ENCODE peak calls at places on chromosomes 11 and 22, in seven cellular contexts. M is stomach; Y is GM12878; K is GM23248; I is effector memory CD4-positive, alpha-beta T cell; V is SK-N-MC; G is body of pancreas. R is an unnamed sample. For H3K36me3, the result is how much of the 10 kb centered on the place peaks cover.

GRCh38 chr11:134345237-134345550 is 13.4 kb downstream of the GLB1L2 start:
- DNase-seq in M (no peak), Y (no peak), K (no peak), I (no peak), V (no peak), G (no peak), R (no peak)

GRCh38 chr11:7638710-7639642 is 34.3 kb downstream of the CYB5R2 start:
- DNase-seq in M (peak), Y (no peak), K (no peak), I (no peak), V (no peak), G (no peak), R (peak)

GRCh38 chr22:42177891-42178336 is 47.3 kb upstream of the CYP2D6 start:
- DNase-seq in M (no peak), Y (no peak), K (no peak), I (no peak), V (no peak), G (no peak), R (no peak)

GRCh38 chr22:44578516-44579230 is 80.6 kb upstream of the RTL6 start:
- DNase-seq in M (no peak), Y (no peak), K (no peak), I (no peak), V (no peak), G (no peak), R (no peak)

GRCh38 chr11:57116654-57117053 is 65.1 kb upstream of the LRRC55 start:
- DNase-seq in M (peak), Y (no peak), K (peak), I (no peak), V (no peak), G (peak), R (peak)

GRCh38 chr11:125155100-125155444 is 9.5 kb upstream of the PKNOX2 start:
- DNase-seq in M (no peak), Y (no peak), K (no peak), I (no peak), V (no peak), G (no peak), R (no peak)

GRCh38 chr22:48702573-48703264 is 1125.0 kb downstream of the BRD1 start:
- DNase-seq in M (peak), Y (no peak), K (no peak), I (no peak), V (no peak), G (peak), R (no peak)

GRCh38 chr11:6219359-6219758 is 14.0 kb downstream of the C11orf42 start:
- DNase-seq in M (no peak), Y (no peak), K (peak), I (no peak), V (no peak), G (no peak), R (no peak)

GRCh38 chr11:134266841-134267251 is 9.3 kb upstream of the GLB1L3 start:
- DNase-seq in M (no peak), Y (no peak), K (peak), I (no peak), V (peak), G (no peak), R (no peak)

GRCh38 chr22:37144180-37144554 is 5.5 kb downstream of the IL2RB start:
- DNase-seq in M (no peak), Y (no peak), K (no peak), I (no peak), V (no peak), G (no peak), R (no peak)

GRCh38 chr11:134019500-134019899 is 49.4 kb upstream of the JAM3 start:
- DNase-seq in M (no peak), Y (no peak), K (no peak), I (no peak), V (no peak), G (no peak), R (peak)

GRCh38 chr11:662689-663274 is 25.7 kb downstream of the DRD4 start:
- DNase-seq in M (peak), Y (no peak), K (peak), I (peak), V (no peak), G (peak), R (peak)

GRCh38 chr22:34001701-34002466 is 81.6 kb upstream of the LARGE1 start:
- DNase-seq in M (no peak), Y (no peak), K (no peak), I (no peak), V (no peak), G (no peak), R (no peak)

GRCh38 chr11:83628622-83629347 is 342.6 kb upstream of the CCDC90B start:
- DNase-seq in M (no peak), Y (no peak), K (no peak), I (no peak), V (no peak), G (no peak), R (no peak)

GRCh38 chr11:4610258-4610935 is 2.4 kb upstream of the TRIM68 start:
- DNase-seq in M (no peak), Y (no peak), K (peak), I (no peak), V (no peak), G (no peak), R (peak)

GRCh38 chr11:19281555-19281954 is 40.8 kb upstream of the E2F8 start:
- DNase-seq in M (no peak), Y (no peak), K (no peak), I (no peak), V (no peak), G (no peak), R (no peak)
- H3K36me3 ChIP-seq in M (under half), Y (under half), K (under half), I (under half), V (under half), G (under half), R (under half)

GRCh38 chr11:75270896-75271415 is 30.4 kb downstream of the TPBGL start:
- DNase-seq in M (no peak), Y (no peak), K (peak), I (no peak), V (no peak), G (no peak), R (peak)
- H3K36me3 ChIP-seq in M (half or more), Y (under half), K (under half), I (under half), V (under half), G (under half), R (under half)

DNA sequence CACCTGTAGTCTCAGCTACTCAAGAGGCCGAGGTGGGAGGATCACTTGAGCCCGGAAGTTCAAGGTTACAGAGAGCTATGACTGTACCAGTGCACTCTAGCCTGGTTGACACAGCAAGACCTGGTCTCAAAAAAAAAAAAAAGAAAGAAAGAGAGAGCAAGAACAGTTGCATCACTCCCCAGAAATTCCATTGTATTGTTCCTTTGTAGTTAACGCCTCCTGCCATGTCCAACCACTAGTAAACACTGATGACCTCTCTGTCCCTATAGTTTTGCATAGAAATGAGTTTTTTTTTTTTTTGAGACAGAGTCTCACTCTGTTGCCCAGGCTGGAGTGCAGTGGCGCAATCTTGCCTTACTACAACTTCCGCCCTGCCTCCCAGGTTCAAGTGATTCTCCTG is 10.8 kb downstream of the PATL1 start:
- DNase-seq in M (no peak), Y (no peak), K (no peak), I (no peak), V (no peak), G (no peak), R (no peak)
- H3K36me3 ChIP-seq in M (half or more), Y (under half), K (half or more), I (half or more), V (half or more), G (under half), R (half or more)

DNA sequence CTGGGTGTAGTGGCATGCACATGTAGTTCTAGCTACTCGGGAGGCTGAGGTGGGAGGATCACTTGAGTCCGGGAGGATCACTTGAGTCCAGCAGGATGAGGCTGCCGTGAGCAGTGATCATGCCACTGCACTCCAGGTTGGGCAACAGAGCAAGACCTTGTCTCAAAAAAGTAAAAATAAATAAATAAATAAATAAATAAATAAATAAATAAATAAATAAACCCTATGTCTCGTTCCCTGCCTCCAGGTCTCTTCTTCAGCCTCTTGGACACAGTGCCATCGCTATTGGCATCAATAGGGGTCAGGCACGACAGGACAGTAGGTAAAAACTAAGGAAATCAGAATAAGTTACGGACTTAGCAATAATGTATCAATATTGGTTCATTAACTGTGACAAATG is 23.4 kb upstream of the SYT12 start:
- DNase-seq in M (no peak), Y (no peak), K (no peak), I (no peak), V (no peak), G (no peak), R (no peak)
- H3K36me3 ChIP-seq in M (under half), Y (under half), K (under half), I (under half), V (under half), G (under half), R (under half)

GRCh38 chr11:127733552-127733951 is 733.0 kb upstream of the KIRREL3 start:
- DNase-seq in M (no peak), Y (no peak), K (no peak), I (no peak), V (no peak), G (no peak), R (no peak)

DNA sequence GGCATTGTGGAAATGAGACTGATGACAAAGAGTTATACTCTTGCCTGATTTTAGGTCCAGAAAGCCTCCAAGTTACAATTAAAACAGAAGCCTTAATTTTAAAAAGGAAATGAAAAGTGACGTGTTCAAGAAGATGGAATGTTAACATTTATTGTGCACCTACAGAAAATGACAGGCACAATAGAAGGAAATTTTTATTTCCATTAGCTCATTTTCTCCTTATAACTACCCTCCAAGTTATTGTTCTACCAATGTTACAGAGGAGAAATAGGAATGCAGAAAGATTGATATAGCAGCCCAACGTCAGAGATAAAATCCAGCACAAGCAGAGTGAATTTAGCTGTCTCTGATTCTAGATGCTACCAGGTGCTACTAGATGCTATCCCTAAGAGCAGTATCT is 736.9 kb upstream of the KIRREL3 start:
- DNase-seq in M (no peak), Y (no peak), K (no peak), I (no peak), V (no peak), G (no peak), R (no peak)
- H3K36me3 ChIP-seq in M (under half), Y (under half), K (under half), I (under half), V (under half), G (under half), R (under half)

DNA sequence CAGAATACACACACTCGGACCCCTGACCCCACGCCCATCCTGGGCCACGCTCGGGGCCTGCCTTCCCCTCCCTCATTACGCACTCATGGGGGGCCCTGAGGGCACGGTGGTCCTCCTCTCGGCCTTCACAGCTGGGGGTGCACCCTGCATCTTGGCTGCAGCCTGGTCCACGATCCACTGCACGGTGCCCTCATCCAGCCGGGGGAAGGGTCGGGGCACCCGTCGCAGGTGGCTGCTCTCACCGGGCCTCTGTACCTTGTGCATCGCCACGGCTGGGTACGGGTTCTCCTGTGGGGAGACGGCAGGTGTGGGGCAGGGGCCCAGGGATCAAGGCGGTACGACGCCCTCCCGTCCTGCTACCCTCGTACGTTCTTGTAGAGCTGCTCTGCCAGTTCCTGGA is 10.4 kb downstream of the SBF1 start:
- DNase-seq in M (no peak), Y (no peak), K (no peak), I (no peak), V (no peak), G (no peak), R (no peak)
- H3K36me3 ChIP-seq in M (half or more), Y (half or more), K (under half), I (half or more), V (under half), G (half or more), R (under half)

GRCh38 chr11:10829139-10829538 is 20.4 kb upstream of the EIF4G2 start:
- DNase-seq in M (no peak), Y (no peak), K (no peak), I (no peak), V (no peak), G (no peak), R (no peak)
- H3K36me3 ChIP-seq in M (under half), Y (under half), K (under half), I (under half), V (under half), G (under half), R (under half)

DNA sequence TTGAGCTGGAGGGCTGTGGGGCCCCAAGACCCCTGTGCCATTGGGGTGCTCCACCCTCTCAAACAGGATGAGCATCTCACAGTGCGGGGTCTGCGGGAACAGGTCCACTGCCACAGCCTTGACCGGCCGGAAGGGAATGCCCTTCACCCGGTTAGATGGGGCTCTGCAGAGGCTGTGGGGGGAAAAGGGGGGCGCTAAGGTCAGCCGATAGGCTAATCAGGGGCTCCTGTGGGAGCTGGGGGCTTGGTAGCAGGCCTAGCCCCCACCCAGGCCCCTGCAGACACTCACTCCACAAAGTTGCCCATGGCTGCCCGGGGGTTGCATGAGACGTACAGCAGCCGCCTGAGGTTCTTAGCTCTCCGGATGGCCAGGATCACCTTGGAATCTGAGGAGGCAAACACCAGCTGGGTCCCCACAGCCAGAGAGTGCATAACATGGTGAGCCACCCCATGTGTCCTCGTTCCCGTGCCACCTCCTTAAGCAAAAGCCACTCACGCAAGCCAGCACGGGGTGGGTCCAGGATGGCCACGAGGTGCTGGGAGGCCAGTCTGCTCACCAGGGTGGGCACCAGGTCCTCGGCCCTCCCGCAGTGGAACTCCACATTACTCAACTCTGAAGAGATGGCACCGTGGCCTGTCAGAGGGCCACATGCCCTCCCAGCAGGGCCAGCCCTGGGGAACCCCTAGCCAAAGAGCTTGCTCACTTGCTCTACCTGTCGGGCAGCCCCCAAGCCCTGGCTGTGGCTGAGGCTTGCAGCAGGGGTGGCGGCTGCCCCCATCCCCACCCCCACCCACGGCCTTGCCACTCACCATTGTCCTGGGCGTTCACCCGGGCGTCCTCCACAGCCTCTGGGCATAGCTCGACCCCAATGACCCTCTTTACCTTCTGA is 3.0 kb upstream of the RANBP1 start:
- DNase-seq in M (no peak), Y (no peak), K (no peak), I (no peak), V (no peak), G (no peak), R (no peak)
- H3K36me3 ChIP-seq in M (half or more), Y (half or more), K (under half), I (half or more), V (half or more), G (under half), R (under half)

DNA sequence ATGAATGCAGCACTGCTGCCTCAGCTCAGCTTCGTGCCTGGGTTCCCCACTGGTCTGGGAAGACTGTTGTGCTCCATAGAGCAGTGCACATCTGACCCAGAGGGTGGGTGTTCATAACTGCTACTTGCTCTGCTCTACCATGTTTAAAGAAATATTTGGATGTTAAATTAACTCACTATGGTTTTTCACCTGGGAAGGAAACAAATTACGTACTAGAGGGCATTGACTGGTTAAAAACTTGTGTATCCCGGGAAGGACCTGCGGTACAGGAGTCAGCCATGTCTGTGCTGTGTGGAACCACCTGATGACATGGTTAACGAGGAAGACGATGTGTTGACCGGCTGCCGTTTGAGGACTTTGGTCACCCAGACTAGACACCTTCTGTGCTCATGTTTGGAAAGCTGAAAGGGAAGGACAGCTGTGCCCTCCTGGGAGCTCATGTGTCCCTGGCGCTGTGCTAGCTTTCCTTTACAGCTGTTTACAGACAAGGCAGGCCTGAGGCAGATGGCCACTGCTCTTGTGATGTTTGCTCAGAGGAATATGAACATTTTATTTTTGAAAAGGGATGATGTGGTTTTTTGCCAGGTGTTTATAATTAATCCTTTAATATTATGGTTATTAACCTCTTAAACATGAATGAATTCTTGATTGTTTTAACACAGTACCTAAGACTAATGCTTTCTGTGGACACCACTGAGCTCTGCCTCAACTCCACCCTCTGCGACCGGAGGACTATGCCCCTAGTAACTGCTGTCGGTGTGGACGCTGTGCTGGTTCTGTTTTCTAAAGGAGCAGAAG is 14.3 kb upstream of the AIFM3 start:
- DNase-seq in M (no peak), Y (no peak), K (no peak), I (no peak), V (no peak), G (peak), R (no peak)
- H3K36me3 ChIP-seq in M (half or more), Y (under half), K (under half), I (under half), V (half or more), G (under half), R (under half)

R was measured in Karpas-422.